ENCODE peak calls at places on chromosomes 6 and 20, in six cellular contexts. O is GM12878, P is IMR-90, V is HEK293T, N is K562, E is HepG2. L is an unnamed sample.

GRCh38 chr6:110328231-110328630 is 29.9 kb downstream of the METTL24 start:
- DNase-seq in P (peak), O (no peak), N (no peak), E (no peak), V (no peak), L (no peak)

GRCh38 chr6:132734694-132735236 is 20.9 kb upstream of the VNN1 start:
- DNase-seq in E (peak), O (no peak), V (peak), P (peak), N (peak), L (no peak)

GRCh38 chr6:7229376-7230326 is 83.3 kb downstream of the SSR1 start:
- DNase-seq in P (no peak), E (no peak), V (no peak), O (no peak), N (no peak), L (no peak)

GRCh38 chr6:41518118-41518517 is 28.1 kb upstream of the FOXP4 start:
- DNase-seq in P (no peak), E (peak), V (no peak), N (peak), O (no peak), L (no peak)

GRCh38 chr6:108684809-108685329 is 124.2 kb downstream of the FOXO3 start:
- DNase-seq in N (peak), P (peak), O (no peak), V (peak), E (no peak), L (peak)

GRCh38 chr20:271528-271927 is 14.0 kb downstream of the DEFB132 start:
- DNase-seq in V (no peak), N (no peak), O (no peak), P (no peak), E (no peak), L (no peak)

GRCh38 chr6:34047913-34048867 is 97.7 kb downstream of the GRM4 start:
- DNase-seq in N (no peak), E (no peak), V (no peak), P (no peak), O (no peak), L (no peak)

GRCh38 chr6:45148711-45149341 is 179.3 kb upstream of the RUNX2 start:
- DNase-seq in P (peak), O (no peak), N (no peak), V (no peak), E (no peak), L (no peak)

GRCh38 chr6:30556714-30556963 is 350 bp upstream of the GNL1 start:
- DNase-seq in V (no peak), O (no peak), N (peak), P (no peak), E (no peak), L (no peak)

GRCh38 chr6:40848038-40848437 is 191.0 kb downstream of the UNC5CL start:
- DNase-seq in O (no peak), N (no peak), E (no peak), V (no peak), P (peak), L (no peak)

GRCh38 chr6:149990672-149991402 is 27.1 kb downstream of the ULBP1 start:
- DNase-seq in O (no peak), E (no peak), N (no peak), V (peak), P (no peak), L (no peak)

GRCh38 chr20:37636212-37636975 is 57.4 kb upstream of the CTNNBL1 start:
- DNase-seq in O (no peak), E (peak), V (no peak), N (no peak), P (no peak), L (no peak)

GRCh38 chr20:20364747-20365558 is 3.0 kb upstream of the INSM1 start:
- DNase-seq in V (no peak), E (no peak), P (no peak), N (no peak), O (no peak), L (no peak)

GRCh38 chr6:158284340-158285210 is 27.7 kb upstream of the TULP4 start:
- DNase-seq in V (no peak), E (no peak), P (peak), O (no peak), N (no peak), L (peak)

GRCh38 chr6:169130111-169130510 is 123.5 kb downstream of the THBS2 start:
- DNase-seq in N (no peak), E (no peak), V (no peak), O (no peak), P (no peak), L (no peak)

GRCh38 chr20:62355527-62356142 is 11.5 kb downstream of the LAMA5 start:
- DNase-seq in E (peak), V (no peak), N (no peak), O (no peak), P (no peak), L (no peak)

GRCh38 chr6:33577106-33577535 is 3.0 kb downstream of the BAK1 start:
- DNase-seq in N (no peak), O (no peak), E (no peak), P (no peak), V (no peak), L (peak)

GRCh38 chr6:113819169-113819830 is 37.8 kb upstream of the MARCKS start:
- DNase-seq in P (no peak), O (no peak), E (no peak), V (no peak), N (no peak), L (peak)

GRCh38 chr6:25524542-25524941 is 127.5 kb upstream of the SCGN start:
- DNase-seq in N (no peak), P (no peak), O (no peak), V (no peak), E (no peak), L (no peak)

GRCh38 chr20:10448270-10449156 is 13.4 kb downstream of the SLX4IP start:
- DNase-seq in O (no peak), P (peak), V (no peak), N (no peak), E (no peak), L (no peak)

GRCh38 chr6:138231399-138231886 is 13.2 kb upstream of the PBOV1 start:
- DNase-seq in E (peak), N (no peak), V (no peak), O (no peak), P (no peak), L (no peak)

GRCh38 chr6:160360955-160361354 is 12.8 kb downstream of the SLC22A3 start:
- DNase-seq in E (no peak), N (no peak), O (no peak), P (no peak), V (no peak), L (no peak)

GRCh38 chr20:11993886-11994466 is 76.3 kb downstream of the BTBD3 start:
- DNase-seq in O (no peak), P (no peak), V (no peak), E (no peak), N (no peak), L (no peak)

GRCh38 chr6:71982385-71982784 is 96.0 kb downstream of the RIMS1 start:
- DNase-seq in E (no peak), O (peak), V (no peak), P (peak), N (no peak), L (no peak)

GRCh38 chr6:159098636-159099106 is 53.9 kb upstream of the TAGAP start:
- DNase-seq in N (no peak), O (no peak), E (no peak), V (no peak), P (no peak), L (no peak)

GRCh38 chr6:170292778-170293164 is 1.9 kb upstream of the DLL1 start:
- DNase-seq in E (no peak), N (peak), V (no peak), P (no peak), O (no peak), L (peak)

GRCh38 chr6:54404791-54405190 is 96.5 kb downstream of the TINAG start:
- DNase-seq in P (no peak), V (no peak), E (no peak), O (no peak), N (no peak), L (no peak)
- TF ChIP-seq BHLHE40 in P (no peak), V (no peak), E (no peak), O (no peak), N (no peak), L (no peak)

GRCh38 chr20:6976535-6976934 is 209.0 kb downstream of the BMP2 start:
- DNase-seq in V (no peak), E (no peak), O (no peak), N (no peak), P (no peak), L (no peak)
- TF ChIP-seq BHLHE40 in V (no peak), E (no peak), O (no peak), N (no peak), P (no peak), L (no peak)

GRCh38 chr6:140271759-140272377 is 897.4 kb upstream of the CITED2 start:
- DNase-seq in O (peak), P (no peak), N (no peak), V (no peak), E (no peak), L (no peak)

GRCh38 chr6:140264451-140264850 is 890.0 kb upstream of the CITED2 start:
- DNase-seq in O (no peak), N (no peak), E (no peak), P (peak), V (no peak), L (no peak)

GRCh38 chr6:140274548-140274947 is 900.1 kb upstream of the CITED2 start:
- DNase-seq in V (no peak), N (no peak), O (no peak), P (no peak), E (no peak), L (no peak)

GRCh38 chr6:140275725-140276124 is 901.3 kb upstream of the CITED2 start:
- DNase-seq in P (no peak), N (no peak), V (no peak), O (no peak), E (no peak), L (no peak)

DNA sequence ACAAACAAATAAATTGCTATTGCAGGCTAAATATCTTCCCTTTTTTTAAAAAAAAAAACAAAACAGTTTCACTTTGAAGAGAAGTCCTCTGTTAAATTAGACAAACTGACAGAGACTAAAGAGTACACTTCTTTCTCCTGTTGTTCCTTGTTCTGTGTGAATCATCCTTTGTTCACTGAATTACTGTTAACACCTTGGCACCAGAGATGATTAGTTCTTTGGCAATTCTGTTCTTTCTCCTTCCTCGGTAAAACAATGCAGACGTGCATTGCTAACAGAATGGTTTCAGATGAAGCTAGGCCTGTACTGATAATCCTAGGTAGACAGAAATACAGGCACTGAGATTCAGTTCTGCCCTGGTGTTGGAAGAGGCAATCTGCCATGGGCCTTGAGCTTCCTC is 895.3 kb upstream of the CITED2 start:
- DNase-seq in O (no peak), E (no peak), V (no peak), P (no peak), N (no peak), L (no peak)
- TF ChIP-seq BHLHE40 in O (peak), E (no peak), V (no peak), P (no peak), N (no peak), L (no peak)

GRCh38 chr6:54441020-54441419 is 132.8 kb downstream of the TINAG start:
- DNase-seq in P (no peak), V (no peak), N (no peak), E (no peak), O (no peak), L (no peak)

GRCh38 chr6:54440549-54440948 is 132.3 kb downstream of the TINAG start:
- DNase-seq in O (no peak), P (no peak), E (no peak), N (no peak), V (no peak), L (peak)

GRCh38 chr6:54445207-54445606 is 137.0 kb downstream of the TINAG start:
- DNase-seq in E (no peak), V (no peak), O (no peak), N (no peak), P (no peak), L (no peak)

DNA sequence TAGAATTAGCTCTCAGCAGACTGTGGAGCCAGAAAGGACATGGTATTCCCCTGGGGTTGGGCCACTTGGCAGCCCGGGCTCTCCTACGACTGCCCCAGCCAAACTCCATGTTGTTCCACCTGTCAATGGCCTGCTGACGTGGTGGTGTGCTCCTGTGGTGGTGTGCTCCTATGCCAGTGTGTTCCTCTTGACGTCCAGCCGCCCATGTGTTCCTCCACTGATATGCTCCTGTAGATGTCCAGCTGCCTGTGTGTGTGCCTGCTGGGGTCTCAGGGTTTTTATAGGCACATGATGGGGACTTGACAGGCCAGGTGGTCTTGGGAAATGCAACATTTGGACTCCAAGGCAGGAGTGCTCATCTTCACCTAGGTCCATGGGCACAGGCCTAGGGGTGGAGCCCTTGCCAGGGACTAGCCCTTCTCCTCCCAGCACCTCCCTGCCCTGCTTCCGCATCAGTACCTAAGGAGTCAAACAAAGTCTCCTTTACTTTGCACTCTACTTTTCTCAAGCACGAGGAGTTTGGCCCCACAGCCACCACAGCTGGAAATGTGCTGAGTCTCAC is 133.5 kb downstream of the TINAG start:
- DNase-seq in O (no peak), N (no peak), E (no peak), V (no peak), P (no peak), L (no peak)
- TF ChIP-seq BHLHE40 in O (no peak), N (no peak), E (no peak), V (no peak), P (no peak), L (no peak)

DNA sequence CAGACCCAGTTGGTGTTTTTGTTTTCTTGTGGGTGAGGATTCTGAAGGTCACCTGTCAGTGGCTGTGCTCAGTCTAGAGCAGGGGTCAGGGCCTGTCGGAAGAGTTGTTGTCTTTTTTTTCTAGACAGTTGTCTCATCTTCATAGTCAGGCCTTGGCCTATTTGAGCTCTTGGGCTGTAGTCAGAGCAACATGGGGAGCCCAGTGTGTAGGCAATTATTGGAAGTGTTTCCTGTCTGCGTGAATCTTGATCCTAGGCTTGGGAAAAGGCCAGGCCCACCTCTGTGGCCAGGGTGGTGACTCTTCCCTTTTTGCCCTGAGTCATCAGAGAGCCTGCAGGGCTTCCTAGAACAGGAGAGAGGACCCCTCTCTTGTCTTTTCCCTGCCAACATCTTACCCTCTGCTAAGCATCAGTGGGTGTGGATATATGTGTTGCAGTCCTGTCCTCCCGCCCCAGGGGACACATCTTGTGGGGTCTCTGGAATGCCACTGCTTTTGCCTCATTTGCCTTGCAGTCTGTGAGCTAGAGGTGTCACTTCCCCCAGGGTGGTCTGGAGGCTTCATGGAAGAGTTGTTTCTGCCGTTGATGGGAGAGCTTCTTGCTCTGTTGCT is 11.4 kb downstream of the TJAP1 start:
- DNase-seq in V (no peak), P (peak), N (no peak), E (peak), O (no peak), L (no peak)
- TF ChIP-seq BHLHE40 in V (no peak), P (no peak), N (no peak), E (no peak), O (no peak), L (no peak)

GRCh38 chr20:43559147-43559477 is 285 bp downstream of the SGK2 start:
- DNase-seq in N (no peak), O (no peak), E (no peak), P (no peak), V (no peak), L (no peak)

GRCh38 chr20:43554369-43554768 is 4.5 kb upstream of the SGK2 start:
- DNase-seq in V (no peak), N (no peak), E (no peak), O (no peak), P (no peak), L (no peak)

GRCh38 chr20:43560974-43561373 is 2.1 kb downstream of the SGK2 start:
- DNase-seq in V (no peak), P (no peak), N (no peak), E (no peak), O (no peak), L (no peak)

GRCh38 chr20:43559588-43559987 is 761 bp downstream of the SGK2 start:
- DNase-seq in O (no peak), P (no peak), E (no peak), V (no peak), N (no peak), L (no peak)

GRCh38 chr20:43558412-43559146 is at the start of gene SGK2:
- DNase-seq in N (peak), V (no peak), O (no peak), P (peak), E (peak), L (peak)
- TF ChIP-seq BHLHE40 in N (no peak), V (no peak), O (no peak), P (no peak), E (no peak), L (no peak)

L was measured in A549.